ENCODE peak calls at places on chromosomes 6 and 20, in six cellular contexts. P is fibroblast of lung, O is tibial artery, S is H7, D is uterus, V is right cardiac atrium. H is an unnamed sample. For H3K27me3, the result is how much of the 10 kb centered on the place peaks cover.

GRCh38 chr6:90355965-90356364 is 59.3 kb upstream of the BACH2 start:
- DNase-seq in S (peak), O (no peak), V (no peak), P (no peak), D (no peak), H (no peak)

GRCh38 chr20:49633643-49634042 is 65.7 kb upstream of the PTGIS start:
- DNase-seq in P (no peak), O (no peak), V (no peak), S (peak), D (no peak), H (no peak)

GRCh38 chr6:10341605-10342004 is 73.3 kb downstream of the TFAP2A start:
- DNase-seq in P (no peak), S (no peak), O (no peak), V (no peak), D (no peak), H (no peak)

GRCh38 chr20:36927704-36928103 is 23.8 kb downstream of the SAMHD1 start:
- DNase-seq in D (no peak), P (no peak), V (no peak), O (no peak), S (no peak), H (no peak)

GRCh38 chr6:71246596-71246995 is 42.0 kb upstream of the OGFRL1 start:
- DNase-seq in D (no peak), O (no peak), V (no peak), S (no peak), P (no peak), H (no peak)

GRCh38 chr20:40080059-40080652 is 608.9 kb downstream of the MAFB start:
- DNase-seq in D (no peak), S (no peak), O (no peak), P (no peak), V (no peak), H (no peak)

GRCh38 chr6:139409026-139409425 is 34.6 kb upstream of the CITED2 start:
- DNase-seq in D (no peak), V (no peak), O (no peak), S (no peak), P (no peak), H (no peak)

GRCh38 chr6:112929661-112930060 is 582.5 kb downstream of the RFPL4B start:
- DNase-seq in V (no peak), O (no peak), S (peak), P (no peak), D (no peak), H (no peak)

GRCh38 chr6:144319193-144319592 is 34.1 kb downstream of the UTRN start:
- DNase-seq in S (no peak), O (no peak), V (no peak), P (no peak), D (no peak), H (no peak)

GRCh38 chr20:19212524-19213502 is at the start of gene SLC24A3:
- DNase-seq in O (peak), P (peak), D (peak), S (peak), V (peak), H (no peak)

GRCh38 chr6:37354526-37355384 is 972 bp downstream of the RNF8 start:
- DNase-seq in S (peak), V (peak), P (no peak), D (peak), O (no peak), H (no peak)

GRCh38 chr6:117169060-117169635 is 96.2 kb upstream of the VGLL2 start:
- DNase-seq in P (no peak), S (no peak), V (no peak), D (no peak), O (no peak), H (no peak)

GRCh38 chr6:90216081-90216977 is 80.3 kb downstream of the BACH2 start:
- DNase-seq in S (peak), D (no peak), V (no peak), O (peak), P (peak), H (no peak)

DNA sequence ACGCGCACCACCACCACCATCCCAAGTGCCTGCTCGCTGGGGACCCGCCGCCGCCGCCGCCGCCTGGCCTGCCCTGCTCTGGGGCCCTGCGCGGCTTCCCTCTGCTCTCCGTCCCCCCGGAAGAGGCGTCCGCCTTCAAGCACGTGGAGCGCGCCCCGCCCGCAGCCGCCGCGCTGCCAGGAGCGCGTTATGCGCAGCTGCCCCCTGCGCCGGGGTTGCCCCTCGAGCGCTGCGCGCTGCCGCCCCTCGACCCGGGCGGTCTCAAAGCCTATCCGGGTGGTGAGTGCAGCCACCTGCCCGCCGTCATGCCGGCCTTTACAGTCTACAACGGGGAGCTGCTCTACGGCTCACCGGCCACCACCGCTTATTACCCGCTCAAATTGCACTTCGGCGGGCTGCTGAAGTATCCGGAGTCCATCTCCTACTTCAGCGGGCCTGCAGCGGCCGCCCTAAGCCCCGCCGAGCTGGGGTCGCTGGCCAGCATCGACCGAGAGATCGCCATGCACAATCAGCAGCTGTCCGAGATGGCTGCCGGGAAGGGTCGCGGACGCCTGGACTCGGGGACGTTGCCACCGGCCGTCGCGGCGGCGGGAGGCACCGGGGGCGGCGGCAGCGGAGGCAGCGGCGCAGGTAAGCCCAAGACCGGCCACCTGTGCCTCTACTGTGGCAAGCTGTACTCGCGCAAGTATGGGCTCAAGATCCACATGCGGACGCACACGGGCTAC is 7.2 kb downstream of the PRDM13 start:
- DNase-seq in P (no peak), D (no peak), O (no peak), V (no peak), S (no peak), H (no peak)
- H3K27me3 ChIP-seq in P (half or more), D (half or more), O (under half), V (under half), S (half or more), H (under half)

DNA sequence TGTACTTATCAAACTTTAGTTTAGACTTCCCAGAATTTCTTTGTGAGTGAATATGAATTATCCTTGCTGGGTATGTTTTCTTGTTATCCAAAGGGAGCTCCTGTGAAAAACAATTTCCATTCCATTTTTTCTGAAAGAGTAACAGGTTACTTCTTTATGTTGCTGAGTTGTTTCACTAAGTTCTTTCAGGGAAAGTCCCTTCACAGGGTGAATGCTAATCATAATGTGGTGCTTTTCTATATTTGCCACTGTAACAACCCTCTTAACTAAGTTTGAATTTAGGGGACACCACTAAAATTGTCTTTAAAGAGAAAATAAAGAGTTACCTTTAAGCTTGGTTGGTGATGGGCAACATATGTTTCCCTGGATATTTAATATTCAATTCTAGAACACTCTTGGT is 79.4 kb downstream of the THEMIS start:
- DNase-seq in P (no peak), O (no peak), D (no peak), V (no peak), S (no peak), H (no peak)
- H3K27me3 ChIP-seq in P (under half), O (under half), D (under half), V (under half), S (under half), H (under half)

GRCh38 chr20:4245542-4245941 is 230.2 kb upstream of the RNF24 start:
- DNase-seq in V (no peak), D (no peak), P (no peak), O (no peak), S (no peak), H (no peak)
- H3K27me3 ChIP-seq in V (under half), D (under half), P (under half), O (under half), S (half or more), H (under half)

DNA sequence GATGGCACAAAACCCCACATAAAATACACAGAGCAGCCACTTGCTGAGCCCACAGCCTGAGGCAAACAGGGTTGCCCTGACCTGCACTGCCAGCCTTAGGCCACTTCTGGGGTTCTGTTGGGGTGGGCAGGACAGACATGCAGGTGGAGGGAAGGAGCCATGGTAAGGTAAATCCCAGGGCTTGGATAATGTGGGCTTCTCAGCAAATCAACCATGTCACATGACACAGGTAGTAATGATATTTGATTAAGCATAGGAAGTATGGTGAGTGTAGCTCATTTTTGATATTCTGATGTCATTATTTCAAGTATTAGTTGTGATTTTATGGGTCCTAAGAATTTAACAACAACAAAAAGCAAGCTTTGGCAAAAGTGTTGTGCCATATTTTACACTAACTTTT is 124.6 kb downstream of the FOXA2 start:
- DNase-seq in D (no peak), V (no peak), O (no peak), S (no peak), P (no peak), H (no peak)
- H3K27me3 ChIP-seq in D (under half), V (under half), O (under half), S (under half), P (under half), H (under half)

DNA sequence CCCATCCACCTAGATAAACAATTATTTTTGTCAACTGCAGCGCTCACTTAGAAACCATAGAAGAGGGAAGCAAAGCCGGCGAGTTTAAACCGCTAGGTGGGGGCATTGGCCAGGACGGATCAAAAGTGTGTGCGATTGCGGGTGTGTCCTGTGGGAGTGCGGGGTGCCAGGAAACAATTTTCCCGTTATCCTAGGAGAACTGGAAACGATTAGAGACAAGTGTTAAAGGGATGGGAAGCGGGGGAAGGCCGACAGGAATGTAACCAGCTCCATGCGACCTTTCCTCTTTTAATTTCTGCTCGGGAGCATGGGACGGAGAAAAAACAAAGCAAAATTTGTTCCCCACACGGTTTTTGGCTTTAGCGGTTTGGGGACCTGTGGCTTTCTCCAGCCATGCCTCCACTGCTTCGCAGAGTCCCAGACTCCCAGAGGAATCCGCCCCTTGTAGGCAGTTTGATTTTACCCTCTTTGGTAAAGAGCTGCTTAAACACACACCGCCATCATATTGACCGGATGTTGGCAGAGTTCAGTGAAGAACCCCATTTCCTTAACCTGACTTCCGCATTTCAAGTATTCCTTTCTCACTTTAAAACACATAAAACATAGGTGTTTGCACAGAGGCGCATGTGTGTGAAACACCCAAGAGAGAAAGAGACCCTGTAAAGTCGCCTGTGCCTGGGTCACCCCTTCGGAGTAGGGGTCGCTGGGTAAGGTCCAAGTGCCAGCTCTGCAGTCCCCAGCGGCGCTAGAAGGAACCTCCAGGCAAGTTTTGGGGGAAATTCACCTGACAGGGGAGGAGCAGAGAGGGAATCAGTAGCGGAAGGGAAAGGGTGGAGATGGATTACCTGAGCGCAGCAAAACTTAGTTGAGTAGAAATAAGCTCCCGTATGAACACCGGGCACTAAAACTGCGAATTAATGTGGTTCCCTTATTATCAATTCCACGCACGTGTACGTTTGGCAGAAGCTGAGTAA is 3.1 kb upstream of the HTR1B start:
- DNase-seq in V (peak), O (peak), S (peak), P (peak), D (no peak), H (no peak)
- H3K27me3 ChIP-seq in V (under half), O (under half), S (half or more), P (under half), D (under half), H (under half)

GRCh38 chr20:51083447-51083846 is 60.5 kb upstream of the KCNG1 start:
- DNase-seq in P (no peak), D (no peak), V (no peak), S (no peak), O (no peak), H (no peak)
- H3K27me3 ChIP-seq in P (under half), D (under half), V (under half), S (under half), O (under half), H (under half)